ENCODE peak calls at places on chromosomes 6 and 20, in eight cellular contexts. B is Panc1, A is GM23338, D is HCT116, N is HepG2, Z is SK-N-SH, P is GM12878, E is K562. C is an unnamed sample.
A peak's percentile ranks its signal among the peaks of the same experiment; 100 is the strongest.

GRCh38 chr20:63854069-63854765 is 7.1 kb upstream of the ABHD16B start:
- DNase-seq in A (peak; percentile 53), E (no peak), D (no peak), B (no peak), P (no peak), Z (peak; percentile 82), N (no peak), C (no peak)

GRCh38 chr6:6006428-6007310 is at the start of gene NRN1:
- DNase-seq in P (no peak), A (peak; percentile 48), Z (peak; percentile 71), N (no peak), E (no peak), B (no peak), D (no peak), C (no peak)

GRCh38 chr20:58718729-58719128 is 26.1 kb downstream of the NPEPL1 start:
- DNase-seq in E (no peak), A (no peak), D (no peak), P (no peak), B (no peak), Z (no peak), N (no peak), C (no peak)

GRCh38 chr6:72631480-72631879 is 9.6 kb downstream of the KCNQ5 start:
- DNase-seq in D (no peak), E (no peak), A (no peak), N (no peak), Z (no peak), P (no peak), B (no peak), C (no peak)

GRCh38 chr6:109506841-109507240 is 23.8 kb upstream of the ZBTB24 start:
- DNase-seq in A (no peak), E (no peak), D (no peak), B (no peak), Z (no peak), P (no peak), N (no peak), C (no peak)

GRCh38 chr6:43924222-43924702 is 154.3 kb downstream of the VEGFA start:
- DNase-seq in A (no peak), D (no peak), P (peak; percentile 21), N (no peak), Z (peak; percentile 47), E (no peak), B (no peak), C (peak; percentile 64)

GRCh38 chr6:44100088-44100550 is 27.1 kb downstream of the MRPL14 start:
- DNase-seq in P (no peak), Z (peak; percentile 47), E (peak; percentile 53), D (no peak), B (no peak), N (peak; percentile 69), A (peak; percentile 53), C (no peak)

GRCh38 chr6:134752445-134752844 is 197.5 kb downstream of the ALDH8A1 start:
- DNase-seq in Z (no peak), B (no peak), P (no peak), E (no peak), N (no peak), D (no peak), A (no peak), C (no peak)

GRCh38 chr6:26536571-26537159 is 1.5 kb upstream of the HMGN4 start:
- DNase-seq in P (no peak), N (peak; percentile 35), B (no peak), Z (peak; percentile 41), D (no peak), E (peak; percentile 71), A (peak; percentile 47), C (no peak)

GRCh38 chr20:40686893-40687292 is 2.1 kb downstream of the MAFB start:
- DNase-seq in D (no peak), P (no peak), E (no peak), B (no peak), Z (no peak), N (no peak), A (no peak), C (no peak)

GRCh38 chr6:17932362-17932852 is 55.0 kb downstream of the KIF13A start:
- DNase-seq in E (peak; percentile 82), A (no peak), P (no peak), Z (no peak), N (peak; percentile 92), D (no peak), B (no peak), C (peak; percentile 66)

GRCh38 chr6:55617272-55617671 is 38.3 kb upstream of the HMGCLL1 start:
- DNase-seq in B (peak; percentile 13), N (peak; percentile 48), Z (peak; percentile 16), P (no peak), D (peak; percentile 27), E (peak; percentile 10), A (peak; percentile 72), C (peak; percentile 14)

GRCh38 chr20:53872561-53873248 is 197.7 kb downstream of the BCAS1 start:
- DNase-seq in P (peak; percentile 70), Z (no peak), B (no peak), D (no peak), E (no peak), A (no peak), N (no peak), C (no peak)

GRCh38 chr6:17418281-17419188 is 25.1 kb downstream of the CAP2 start:
- DNase-seq in P (no peak), E (no peak), Z (no peak), N (no peak), A (no peak), B (no peak), D (no peak), C (no peak)

GRCh38 chr20:20070871-20071726 is 18.8 kb downstream of the CFAP61 start:
- DNase-seq in A (no peak), D (no peak), Z (no peak), E (peak; percentile 41), B (no peak), P (no peak), N (peak; percentile 33), C (no peak)

GRCh38 chr6:10449751-10450150 is 34.9 kb upstream of the TFAP2A start:
- DNase-seq in Z (no peak), B (no peak), D (no peak), P (no peak), N (no peak), A (no peak), E (peak; percentile 52), C (no peak)

GRCh38 chr6:134429861-134430380 is 112.0 kb upstream of the SGK1 start:
- DNase-seq in D (no peak), A (no peak), B (no peak), E (peak; percentile 54), Z (no peak), P (no peak), N (no peak), C (no peak)

GRCh38 chr6:150256618-150257272 is 112.1 kb upstream of the IYD start:
- DNase-seq in Z (no peak), P (no peak), N (no peak), D (no peak), A (no peak), E (no peak), B (no peak), C (peak; percentile 16)

GRCh38 chr20:62433655-62434054 is 6.3 kb upstream of the RBBP8NL start:
- DNase-seq in B (no peak), Z (no peak), E (no peak), P (no peak), A (no peak), D (no peak), N (no peak), C (no peak)
- TF ChIP-seq POLR2AphosphoS5 in B (no peak), Z (no peak), E (no peak), P (no peak), A (no peak), D (no peak), N (no peak), C (no peak)

GRCh38 chr20:44952731-44953130 is 7.5 kb downstream of the TOMM34 start:
- DNase-seq in Z (no peak), N (no peak), E (no peak), A (no peak), B (no peak), P (no peak), D (no peak), C (no peak)

GRCh38 chr20:44956410-44956809 is 3.8 kb downstream of the TOMM34 start:
- DNase-seq in N (no peak), E (no peak), A (no peak), B (no peak), P (no peak), Z (no peak), D (no peak), C (no peak)

GRCh38 chr20:44950368-44950767 is 9.8 kb downstream of the TOMM34 start:
- DNase-seq in Z (no peak), A (no peak), P (no peak), B (no peak), N (no peak), D (no peak), E (no peak), C (no peak)

GRCh38 chr20:44955270-44955669 is 4.9 kb downstream of the TOMM34 start:
- DNase-seq in B (no peak), A (no peak), Z (no peak), D (no peak), P (no peak), N (no peak), E (no peak), C (no peak)

DNA sequence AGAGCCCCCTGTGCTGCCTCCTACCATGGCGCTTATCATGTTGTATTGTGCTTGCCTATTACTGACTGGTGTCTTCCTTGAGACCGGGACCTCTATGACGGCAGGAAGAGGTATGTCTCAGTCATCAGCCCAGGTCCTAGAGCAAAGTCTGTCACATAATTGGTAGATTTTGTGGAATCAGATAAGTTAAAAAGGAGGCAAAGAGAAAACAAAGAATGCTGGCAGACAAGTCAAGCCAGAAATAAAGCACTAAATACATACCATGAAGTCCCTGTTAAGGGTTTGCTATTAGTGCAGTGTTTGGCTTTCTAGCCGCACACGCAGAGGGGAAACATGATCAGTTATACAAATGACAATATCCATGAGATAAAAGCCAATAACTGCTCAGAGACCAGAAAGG is 6.0 kb downstream of the TOMM34 start:
- DNase-seq in P (no peak), E (no peak), B (no peak), N (no peak), D (no peak), Z (no peak), A (no peak), C (no peak)
- TF ChIP-seq CTCF in P (no peak), E (no peak), B (no peak), N (no peak), D (no peak), Z (no peak), A (no peak), C (no peak)

GRCh38 chr20:17863209-17863576 is 105.4 kb downstream of the SNX5 start:
- DNase-seq in N (no peak), Z (no peak), E (no peak), B (no peak), D (no peak), A (no peak), P (no peak), C (no peak)
- TF ChIP-seq REST in N (no peak), Z (no peak), E (no peak), B (no peak), D (no peak), A (no peak), P (no peak), C (no peak)

DNA sequence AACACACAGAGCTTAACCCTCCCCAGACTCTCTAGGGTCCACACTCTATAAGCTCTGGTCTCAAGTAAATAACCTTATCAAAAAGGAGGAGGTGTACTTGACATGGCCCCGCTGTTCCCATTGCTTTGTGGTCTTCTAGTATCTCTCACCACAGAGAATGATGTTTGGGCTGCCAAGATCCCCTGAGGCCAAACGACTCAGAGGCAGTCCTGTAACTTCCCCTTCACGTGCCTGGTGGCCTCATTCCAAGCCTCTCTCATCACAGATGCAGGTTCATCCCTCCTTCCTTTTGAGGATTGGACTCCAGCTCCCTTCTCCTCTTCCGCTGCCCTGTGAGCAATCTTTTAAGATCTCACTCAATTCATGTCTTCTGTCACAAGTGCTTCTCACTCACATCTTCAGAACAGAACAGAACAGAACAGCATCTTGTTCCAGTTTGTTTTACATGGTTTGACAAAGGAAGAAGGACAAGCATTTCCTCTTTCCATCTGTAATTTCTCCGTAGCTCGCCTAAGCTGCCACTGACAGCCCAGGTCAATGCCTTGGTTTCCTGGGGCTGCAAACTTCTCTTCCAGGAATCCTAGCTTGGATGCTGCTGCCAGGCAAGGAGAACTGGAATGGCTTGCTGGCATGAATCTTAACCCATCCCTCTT is 541.5 kb downstream of the CD83 start:
- DNase-seq in B (no peak), P (no peak), E (no peak), N (no peak), A (no peak), D (no peak), Z (no peak), C (peak; percentile 77)
- TF ChIP-seq POLR2AphosphoS5 in B (no peak), P (no peak), E (no peak), N (no peak), A (no peak), D (no peak), Z (no peak), C (peak; percentile 65)